ENCODE peak calls at places on chromosomes 2 and 18, in seven cellular contexts. J, X, R, P, L, B and Y are unnamed samples.

GRCh38 chr2:17901246-17901645 is 22.8 kb downstream of the KCNS3 start:
- DNase-seq in J (no peak), X (no peak), R (no peak), P (peak; percentile 32), L (no peak), B (no peak), Y (peak; percentile 81)

GRCh38 chr18:13246121-13246520 is 27.6 kb downstream of the LDLRAD4 start:
- DNase-seq in J (no peak), X (no peak), R (peak; percentile 34), P (no peak), L (no peak), B (no peak), Y (no peak)

GRCh38 chr18:31244737-31245432 is 73.1 kb upstream of the DSG1 start:
- DNase-seq in J (no peak), X (no peak), R (no peak), P (no peak), L (no peak), B (no peak), Y (no peak)

GRCh38 chr18:10188971-10189810 is 265.2 kb upstream of the APCDD1 start:
- DNase-seq in J (no peak), X (no peak), R (no peak), P (peak; percentile 37), L (no peak), B (no peak), Y (no peak)

GRCh38 chr2:203951366-203951902 is 14.9 kb downstream of the ICOS start:
- DNase-seq in J (no peak), X (no peak), R (no peak), P (no peak), L (no peak), B (no peak), Y (no peak)

GRCh38 chr2:208227581-208228232 is 27.2 kb downstream of the IDH1 start:
- DNase-seq in J (no peak), X (no peak), R (no peak), P (no peak), L (no peak), B (no peak), Y (no peak)

GRCh38 chr18:48803518-48803917 is 147.2 kb downstream of the SMAD7 start:
- DNase-seq in J (no peak), X (no peak), R (peak; percentile 57), P (peak; percentile 5), L (no peak), B (peak; percentile 18), Y (peak; percentile 28)

GRCh38 chr18:48629730-48630324 is 91.0 kb downstream of the CTIF start:
- DNase-seq in J (peak; percentile 94), X (peak; percentile 76), R (peak; percentile 25), P (no peak), L (no peak), B (no peak), Y (peak; percentile 87)

GRCh38 chr2:78355967-78356366 is 669.5 kb upstream of the REG3G start:
- DNase-seq in J (no peak), X (no peak), R (no peak), P (no peak), L (no peak), B (no peak), Y (no peak)

GRCh38 chr18:27685807-27686412 is 491.0 kb downstream of the CDH2 start:
- DNase-seq in J (peak; percentile 72), X (peak; percentile 18), R (no peak), P (no peak), L (no peak), B (no peak), Y (no peak)

GRCh38 chr2:230942371-230942770 is 17.3 kb upstream of the GPR55 start:
- DNase-seq in J (no peak), X (no peak), R (no peak), P (no peak), L (no peak), B (no peak), Y (no peak)

GRCh38 chr2:207188601-207189000 is 22.9 kb upstream of the KLF7 start:
- DNase-seq in J (peak; percentile 47), X (no peak), R (no peak), P (no peak), L (no peak), B (no peak), Y (no peak)

GRCh38 chr2:171225989-171226388 is 65.3 kb upstream of the TLK1 start:
- DNase-seq in J (no peak), X (no peak), R (no peak), P (no peak), L (no peak), B (no peak), Y (no peak)

DNA sequence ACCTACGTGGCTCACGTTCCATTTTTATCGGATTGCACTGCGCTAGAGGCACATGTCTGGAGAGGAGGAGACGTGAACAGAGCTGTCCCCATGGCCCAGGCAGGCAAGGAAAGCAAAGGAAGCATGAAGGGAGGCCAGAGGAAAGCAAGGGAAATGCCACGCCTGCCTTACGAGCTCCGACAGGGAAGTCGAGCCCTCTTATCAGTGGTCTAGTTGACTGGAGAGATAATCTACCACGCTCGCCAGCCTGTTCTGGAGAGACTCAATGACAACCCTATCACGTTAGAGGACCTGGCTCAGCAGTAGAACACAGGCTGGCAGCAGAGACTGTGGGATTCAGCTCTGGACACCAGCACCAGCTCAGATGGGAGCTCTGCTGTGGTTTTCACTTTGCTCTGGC is 202.6 kb upstream of the ID2 start:
- DNase-seq in J (peak; percentile 21), X (no peak), R (peak; percentile 35), P (peak; percentile 44), L (no peak), B (no peak), Y (no peak)
- H3K4me1 ChIP-seq in J (peaks cover 37% of the 10 kb centered on the region), X (no peaks in the 10 kb centered on the region), R (no peaks in the 10 kb centered on the region), P (peaks cover 46% of the 10 kb centered on the region), L (peaks cover 44% of the 10 kb centered on the region), B (no peaks in the 10 kb centered on the region), Y (no peaks in the 10 kb centered on the region)

GRCh38 chr18:44742126-44742525 is 61.4 kb downstream of the SETBP1 start:
- DNase-seq in J (no peak), X (no peak), R (no peak), P (no peak), L (no peak), B (no peak), Y (no peak)

GRCh38 chr18:44742741-44743311 is 62.1 kb downstream of the SETBP1 start:
- DNase-seq in J (peak; percentile 52), X (no peak), R (no peak), P (peak; percentile 54), L (peak; percentile 51), B (no peak), Y (no peak)

GRCh38 chr18:44741551-44741950 is 60.9 kb downstream of the SETBP1 start:
- DNase-seq in J (no peak), X (no peak), R (no peak), P (no peak), L (no peak), B (no peak), Y (no peak)

GRCh38 chr18:44740000-44740399 is 59.3 kb downstream of the SETBP1 start:
- DNase-seq in J (no peak), X (no peak), R (no peak), P (no peak), L (peak; percentile 78), B (no peak), Y (peak; percentile 62)

DNA sequence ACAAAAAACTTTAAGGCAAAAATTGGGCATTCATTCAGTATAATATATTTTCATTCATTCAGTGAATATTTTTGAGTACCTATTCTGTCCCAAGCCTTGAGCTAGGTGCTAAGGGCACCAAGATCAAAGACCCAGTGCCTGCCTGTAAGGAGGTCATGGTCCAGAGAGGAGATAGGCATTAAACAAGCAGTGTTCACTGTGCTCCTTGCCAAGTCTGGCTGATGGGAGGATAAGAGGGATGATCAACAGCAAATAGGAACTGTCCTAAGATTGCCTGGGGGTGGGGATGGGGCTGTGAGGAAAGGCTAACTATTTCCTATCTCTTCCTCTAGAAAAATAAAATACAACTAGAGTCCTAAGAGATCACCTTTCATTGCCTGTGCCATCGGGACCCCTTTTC is 60.4 kb downstream of the SETBP1 start:
- DNase-seq in J (no peak), X (no peak), R (no peak), P (no peak), L (no peak), B (no peak), Y (no peak)
- H3K4me1 ChIP-seq in J (peaks cover 29% of the 10 kb centered on the region), X (no peaks in the 10 kb centered on the region), R (no peaks in the 10 kb centered on the region), P (peaks cover 49% of the 10 kb centered on the region), L (peaks cover 67% of the 10 kb centered on the region), B (peaks cover 8% of the 10 kb centered on the region), Y (peaks cover 16% of the 10 kb centered on the region)

GRCh38 chr18:58311390-58311789 is 267.4 kb downstream of the NEDD4L start:
- DNase-seq in J (no peak), X (no peak), R (no peak), P (no peak), L (no peak), B (no peak), Y (no peak)
- H3K4me1 ChIP-seq in J (no peaks in the 10 kb centered on the region), X (peaks cover 43% of the 10 kb centered on the region), R (no peaks in the 10 kb centered on the region), P (peaks cover 86% of the 10 kb centered on the region), L (peaks cover 78% of the 10 kb centered on the region), B (peaks cover 12% of the 10 kb centered on the region), Y (peaks cover 55% of the 10 kb centered on the region)

GRCh38 chr2:41806286-41806685 is 241.5 kb upstream of the PKDCC start:
- DNase-seq in J (no peak), X (no peak), R (no peak), P (no peak), L (no peak), B (no peak), Y (no peak)

DNA sequence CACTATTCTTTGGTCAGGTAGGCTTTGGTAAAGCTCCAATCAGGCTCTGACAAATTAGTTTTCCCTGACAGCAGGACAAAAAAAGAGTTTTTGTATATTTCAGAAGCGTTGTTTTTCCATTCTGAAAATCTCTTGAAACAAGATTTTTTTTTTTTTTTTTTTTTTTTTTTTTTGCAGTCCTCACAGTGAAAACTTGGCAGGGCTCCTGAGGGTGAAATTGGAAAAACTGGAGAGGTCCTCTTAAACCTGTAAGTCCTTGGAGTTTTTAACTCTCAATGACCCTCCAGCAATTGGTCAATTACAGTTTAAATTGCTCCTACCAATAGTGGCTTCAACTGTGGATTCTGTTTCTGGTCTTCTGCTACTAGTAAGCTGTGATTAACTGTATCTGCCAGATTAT is 244.5 kb upstream of the PKDCC start:
- DNase-seq in J (no peak), X (no peak), R (no peak), P (no peak), L (no peak), B (no peak), Y (no peak)
- H3K4me1 ChIP-seq in J (no peaks in the 10 kb centered on the region), X (no peaks in the 10 kb centered on the region), R (no peaks in the 10 kb centered on the region), P (no peaks in the 10 kb centered on the region), L (no peaks in the 10 kb centered on the region), B (no peaks in the 10 kb centered on the region), Y (no peaks in the 10 kb centered on the region)

GRCh38 chr2:236552586-236552985 is 17.0 kb upstream of the ACKR3 start:
- DNase-seq in J (peak; percentile 55), X (no peak), R (no peak), P (no peak), L (no peak), B (no peak), Y (no peak)
- H3K4me1 ChIP-seq in J (peaks cover 12% of the 10 kb centered on the region), X (no peaks in the 10 kb centered on the region), R (no peaks in the 10 kb centered on the region), P (no peaks in the 10 kb centered on the region), L (no peaks in the 10 kb centered on the region), B (no peaks in the 10 kb centered on the region), Y (no peaks in the 10 kb centered on the region)

DNA sequence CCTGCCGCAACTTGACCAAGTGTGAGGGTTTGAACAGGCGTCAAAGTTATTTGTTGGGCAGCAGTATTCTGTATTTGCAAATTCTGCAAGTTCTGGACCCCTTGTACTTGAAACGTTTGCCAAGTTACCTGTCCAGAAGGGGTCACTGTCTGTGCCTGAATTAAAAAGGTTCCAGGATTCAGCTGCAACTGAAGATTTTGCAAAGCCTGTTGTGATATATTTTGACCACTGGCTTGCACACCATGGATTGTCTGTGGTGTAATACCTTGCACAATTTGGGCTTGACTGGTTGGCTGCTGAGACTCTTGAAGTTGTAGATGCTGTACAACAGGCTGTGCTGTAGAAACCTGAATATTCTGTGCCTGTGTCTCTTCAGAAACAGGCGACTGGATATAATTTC is 10.2 kb downstream of the SP3 start:
- DNase-seq in J (no peak), X (no peak), R (no peak), P (no peak), L (no peak), B (no peak), Y (no peak)
- H3K4me1 ChIP-seq in J (peaks cover 29% of the 10 kb centered on the region), X (peaks cover 4% of the 10 kb centered on the region), R (no peaks in the 10 kb centered on the region), P (peaks cover 95% of the 10 kb centered on the region), L (peaks cover 60% of the 10 kb centered on the region), B (no peaks in the 10 kb centered on the region), Y (peaks cover 23% of the 10 kb centered on the region)